ENCODE peak calls at places on chromosomes 6 and 20, in ten cellular contexts. One of them, this sample, is unnamed.

GRCh38 chr6:81262656-81263055 is 489.8 kb downstream of the TENT5A start:
- DNase-seq in iris pigment epithelial cell: no peak
- DNase-seq in GM20000: no peak
- DNase-seq in NCI-H524: peak; percentile 32
- DNase-seq in CD8-positive, alpha-beta memory T cell: no peak
- DNase-seq in ACHN: no peak
- DNase-seq in activated T-helper 1 cell treated with anti-CD3 and anti-CD28 coated beads, Interleukin-12 subunit alpha, Interleukin-12 subunit beta, Interleukin-2, Interleukin-4 antibody, amounts not matched to agents 30 ng/mL and 10 ng/mL and 1 ng/mL, durations not matched to agents 14 hours and 24 hours and 36 hours: no peak
- DNase-seq in fibroblast of pulmonary artery: no peak
- DNase-seq in upper lobe of right lung: no peak
- DNase-seq in effector memory CD4-positive, alpha-beta T cell: no peak
- DNase-seq in this sample: no peak

GRCh38 chr20:53262294-53262840 is 290.2 kb downstream of the TSHZ2 start:
- DNase-seq in iris pigment epithelial cell: no peak
- DNase-seq in GM20000: no peak
- DNase-seq in NCI-H524: no peak
- DNase-seq in CD8-positive, alpha-beta memory T cell: no peak
- DNase-seq in ACHN: no peak
- DNase-seq in activated T-helper 1 cell treated with anti-CD3 and anti-CD28 coated beads, Interleukin-12 subunit alpha, Interleukin-12 subunit beta, Interleukin-2, Interleukin-4 antibody, amounts not matched to agents 30 ng/mL and 10 ng/mL and 1 ng/mL, durations not matched to agents 14 hours and 24 hours and 36 hours: no peak
- DNase-seq in fibroblast of pulmonary artery: no peak
- DNase-seq in upper lobe of right lung: no peak
- DNase-seq in effector memory CD4-positive, alpha-beta T cell: no peak
- DNase-seq in this sample: no peak

GRCh38 chr6:30721198-30722024 is 1.3 kb downstream of the TUBB start:
- DNase-seq in iris pigment epithelial cell: peak; percentile 89
- DNase-seq in GM20000: peak; percentile 93
- DNase-seq in NCI-H524: peak; percentile 85
- DNase-seq in CD8-positive, alpha-beta memory T cell: peak; percentile 96
- DNase-seq in ACHN: peak; percentile 86
- DNase-seq in activated T-helper 1 cell treated with anti-CD3 and anti-CD28 coated beads, Interleukin-12 subunit alpha, Interleukin-12 subunit beta, Interleukin-2, Interleukin-4 antibody, amounts not matched to agents 30 ng/mL and 10 ng/mL and 1 ng/mL, durations not matched to agents 14 hours and 24 hours and 36 hours: peak; percentile 93
- DNase-seq in fibroblast of pulmonary artery: peak; percentile 94
- DNase-seq in upper lobe of right lung: peak; percentile 96
- DNase-seq in effector memory CD4-positive, alpha-beta T cell: peak; percentile 94
- DNase-seq in this sample: peak; percentile 94

GRCh38 chr6:158422629-158423238 is 110.5 kb downstream of the TULP4 start:
- DNase-seq in iris pigment epithelial cell: no peak
- DNase-seq in GM20000: no peak
- DNase-seq in NCI-H524: no peak
- DNase-seq in CD8-positive, alpha-beta memory T cell: no peak
- DNase-seq in ACHN: no peak
- DNase-seq in activated T-helper 1 cell treated with anti-CD3 and anti-CD28 coated beads, Interleukin-12 subunit alpha, Interleukin-12 subunit beta, Interleukin-2, Interleukin-4 antibody, amounts not matched to agents 30 ng/mL and 10 ng/mL and 1 ng/mL, durations not matched to agents 14 hours and 24 hours and 36 hours: no peak
- DNase-seq in fibroblast of pulmonary artery: no peak
- DNase-seq in upper lobe of right lung: no peak
- DNase-seq in effector memory CD4-positive, alpha-beta T cell: no peak
- DNase-seq in this sample: no peak

GRCh38 chr6:168624948-168625347 is 184.0 kb downstream of the SMOC2 start:
- DNase-seq in iris pigment epithelial cell: no peak
- DNase-seq in GM20000: no peak
- DNase-seq in NCI-H524: no peak
- DNase-seq in CD8-positive, alpha-beta memory T cell: no peak
- DNase-seq in ACHN: no peak
- DNase-seq in activated T-helper 1 cell treated with anti-CD3 and anti-CD28 coated beads, Interleukin-12 subunit alpha, Interleukin-12 subunit beta, Interleukin-2, Interleukin-4 antibody, amounts not matched to agents 30 ng/mL and 10 ng/mL and 1 ng/mL, durations not matched to agents 14 hours and 24 hours and 36 hours: no peak
- DNase-seq in fibroblast of pulmonary artery: no peak
- DNase-seq in upper lobe of right lung: no peak
- DNase-seq in effector memory CD4-positive, alpha-beta T cell: no peak
- DNase-seq in this sample: no peak

GRCh38 chr6:118771253-118771652 is 119.9 kb upstream of the CEP85L start:
- DNase-seq in iris pigment epithelial cell: no peak
- DNase-seq in GM20000: no peak
- DNase-seq in NCI-H524: no peak
- DNase-seq in CD8-positive, alpha-beta memory T cell: no peak
- DNase-seq in ACHN: no peak
- DNase-seq in activated T-helper 1 cell treated with anti-CD3 and anti-CD28 coated beads, Interleukin-12 subunit alpha, Interleukin-12 subunit beta, Interleukin-2, Interleukin-4 antibody, amounts not matched to agents 30 ng/mL and 10 ng/mL and 1 ng/mL, durations not matched to agents 14 hours and 24 hours and 36 hours: no peak
- DNase-seq in fibroblast of pulmonary artery: no peak
- DNase-seq in upper lobe of right lung: no peak
- DNase-seq in effector memory CD4-positive, alpha-beta T cell: no peak
- DNase-seq in this sample: no peak

GRCh38 chr6:56291278-56291917 is 44.0 kb upstream of the COL21A1 start:
- DNase-seq in iris pigment epithelial cell: peak; percentile 22
- DNase-seq in GM20000: no peak
- DNase-seq in NCI-H524: no peak
- DNase-seq in CD8-positive, alpha-beta memory T cell: no peak
- DNase-seq in ACHN: no peak
- DNase-seq in activated T-helper 1 cell treated with anti-CD3 and anti-CD28 coated beads, Interleukin-12 subunit alpha, Interleukin-12 subunit beta, Interleukin-2, Interleukin-4 antibody, amounts not matched to agents 30 ng/mL and 10 ng/mL and 1 ng/mL, durations not matched to agents 14 hours and 24 hours and 36 hours: no peak
- DNase-seq in fibroblast of pulmonary artery: peak; percentile 25
- DNase-seq in upper lobe of right lung: no peak
- DNase-seq in effector memory CD4-positive, alpha-beta T cell: no peak
- DNase-seq in this sample: no peak

GRCh38 chr6:84685983-84686584 is 78.3 kb downstream of the TBX18 start:
- DNase-seq in iris pigment epithelial cell: peak; percentile 39
- DNase-seq in GM20000: no peak
- DNase-seq in NCI-H524: no peak
- DNase-seq in CD8-positive, alpha-beta memory T cell: no peak
- DNase-seq in ACHN: peak; percentile 39
- DNase-seq in activated T-helper 1 cell treated with anti-CD3 and anti-CD28 coated beads, Interleukin-12 subunit alpha, Interleukin-12 subunit beta, Interleukin-2, Interleukin-4 antibody, amounts not matched to agents 30 ng/mL and 10 ng/mL and 1 ng/mL, durations not matched to agents 14 hours and 24 hours and 36 hours: no peak
- DNase-seq in fibroblast of pulmonary artery: no peak
- DNase-seq in upper lobe of right lung: no peak
- DNase-seq in effector memory CD4-positive, alpha-beta T cell: no peak
- DNase-seq in this sample: no peak

GRCh38 chr6:21885532-21886089 is 292.1 kb downstream of the SOX4 start:
- DNase-seq in iris pigment epithelial cell: peak; percentile 90
- DNase-seq in GM20000: no peak
- DNase-seq in NCI-H524: peak; percentile 90
- DNase-seq in CD8-positive, alpha-beta memory T cell: no peak
- DNase-seq in ACHN: peak; percentile 87
- DNase-seq in activated T-helper 1 cell treated with anti-CD3 and anti-CD28 coated beads, Interleukin-12 subunit alpha, Interleukin-12 subunit beta, Interleukin-2, Interleukin-4 antibody, amounts not matched to agents 30 ng/mL and 10 ng/mL and 1 ng/mL, durations not matched to agents 14 hours and 24 hours and 36 hours: no peak
- DNase-seq in fibroblast of pulmonary artery: peak; percentile 84
- DNase-seq in upper lobe of right lung: no peak
- DNase-seq in effector memory CD4-positive, alpha-beta T cell: no peak
- DNase-seq in this sample: peak; percentile 16

GRCh38 chr6:158620963-158621693 is 23.4 kb downstream of the DYNLT1 start:
- DNase-seq in iris pigment epithelial cell: no peak
- DNase-seq in GM20000: no peak
- DNase-seq in NCI-H524: no peak
- DNase-seq in CD8-positive, alpha-beta memory T cell: no peak
- DNase-seq in ACHN: no peak
- DNase-seq in activated T-helper 1 cell treated with anti-CD3 and anti-CD28 coated beads, Interleukin-12 subunit alpha, Interleukin-12 subunit beta, Interleukin-2, Interleukin-4 antibody, amounts not matched to agents 30 ng/mL and 10 ng/mL and 1 ng/mL, durations not matched to agents 14 hours and 24 hours and 36 hours: no peak
- DNase-seq in fibroblast of pulmonary artery: no peak
- DNase-seq in upper lobe of right lung: peak; percentile 50
- DNase-seq in effector memory CD4-positive, alpha-beta T cell: no peak
- DNase-seq in this sample: no peak

GRCh38 chr20:47540443-47541354 is 39.0 kb downstream of the NCOA3 start:
- DNase-seq in iris pigment epithelial cell: peak; percentile 38
- DNase-seq in GM20000: peak; percentile 61
- DNase-seq in NCI-H524: no peak
- DNase-seq in CD8-positive, alpha-beta memory T cell: no peak
- DNase-seq in ACHN: peak; percentile 27
- DNase-seq in activated T-helper 1 cell treated with anti-CD3 and anti-CD28 coated beads, Interleukin-12 subunit alpha, Interleukin-12 subunit beta, Interleukin-2, Interleukin-4 antibody, amounts not matched to agents 30 ng/mL and 10 ng/mL and 1 ng/mL, durations not matched to agents 14 hours and 24 hours and 36 hours: no peak
- DNase-seq in fibroblast of pulmonary artery: no peak
- DNase-seq in upper lobe of right lung: no peak
- DNase-seq in effector memory CD4-positive, alpha-beta T cell: no peak
- DNase-seq in this sample: no peak

GRCh38 chr6:52341861-52342260 is 20.1 kb upstream of the PAQR8 start:
- DNase-seq in iris pigment epithelial cell: peak; percentile 13
- DNase-seq in GM20000: no peak
- DNase-seq in NCI-H524: no peak
- DNase-seq in CD8-positive, alpha-beta memory T cell: no peak
- DNase-seq in ACHN: no peak
- DNase-seq in activated T-helper 1 cell treated with anti-CD3 and anti-CD28 coated beads, Interleukin-12 subunit alpha, Interleukin-12 subunit beta, Interleukin-2, Interleukin-4 antibody, amounts not matched to agents 30 ng/mL and 10 ng/mL and 1 ng/mL, durations not matched to agents 14 hours and 24 hours and 36 hours: no peak
- DNase-seq in fibroblast of pulmonary artery: no peak
- DNase-seq in upper lobe of right lung: no peak
- DNase-seq in effector memory CD4-positive, alpha-beta T cell: no peak
- DNase-seq in this sample: no peak

GRCh38 chr6:139693735-139694134 is 319.3 kb upstream of the CITED2 start:
- DNase-seq in iris pigment epithelial cell: no peak
- DNase-seq in GM20000: no peak
- DNase-seq in NCI-H524: no peak
- DNase-seq in CD8-positive, alpha-beta memory T cell: no peak
- DNase-seq in ACHN: no peak
- DNase-seq in activated T-helper 1 cell treated with anti-CD3 and anti-CD28 coated beads, Interleukin-12 subunit alpha, Interleukin-12 subunit beta, Interleukin-2, Interleukin-4 antibody, amounts not matched to agents 30 ng/mL and 10 ng/mL and 1 ng/mL, durations not matched to agents 14 hours and 24 hours and 36 hours: no peak
- DNase-seq in fibroblast of pulmonary artery: no peak
- DNase-seq in upper lobe of right lung: no peak
- DNase-seq in effector memory CD4-positive, alpha-beta T cell: no peak
- DNase-seq in this sample: no peak

GRCh38 chr20:17431621-17432364 is 99.4 kb downstream of the BFSP1 start:
- DNase-seq in iris pigment epithelial cell: peak; percentile 33
- DNase-seq in GM20000: peak; percentile 65
- DNase-seq in NCI-H524: peak; percentile 70
- DNase-seq in CD8-positive, alpha-beta memory T cell: peak; percentile 6
- DNase-seq in ACHN: peak; percentile 33
- DNase-seq in activated T-helper 1 cell treated with anti-CD3 and anti-CD28 coated beads, Interleukin-12 subunit alpha, Interleukin-12 subunit beta, Interleukin-2, Interleukin-4 antibody, amounts not matched to agents 30 ng/mL and 10 ng/mL and 1 ng/mL, durations not matched to agents 14 hours and 24 hours and 36 hours: peak; percentile 24
- DNase-seq in fibroblast of pulmonary artery: peak; percentile 61
- DNase-seq in upper lobe of right lung: peak; percentile 73
- DNase-seq in effector memory CD4-positive, alpha-beta T cell: peak; percentile 10
- DNase-seq in this sample: peak; percentile 36

GRCh38 chr20:57203204-57203603 is 63.2 kb downstream of the BMP7 start:
- DNase-seq in iris pigment epithelial cell: no peak
- DNase-seq in GM20000: no peak
- DNase-seq in NCI-H524: no peak
- DNase-seq in CD8-positive, alpha-beta memory T cell: no peak
- DNase-seq in ACHN: no peak
- DNase-seq in activated T-helper 1 cell treated with anti-CD3 and anti-CD28 coated beads, Interleukin-12 subunit alpha, Interleukin-12 subunit beta, Interleukin-2, Interleukin-4 antibody, amounts not matched to agents 30 ng/mL and 10 ng/mL and 1 ng/mL, durations not matched to agents 14 hours and 24 hours and 36 hours: no peak
- DNase-seq in fibroblast of pulmonary artery: no peak
- DNase-seq in upper lobe of right lung: no peak
- DNase-seq in effector memory CD4-positive, alpha-beta T cell: no peak
- DNase-seq in this sample: no peak

GRCh38 chr20:13199279-13199678 is 21.8 kb upstream of the ISM1 start:
- DNase-seq in iris pigment epithelial cell: no peak
- DNase-seq in GM20000: no peak
- DNase-seq in NCI-H524: no peak
- DNase-seq in CD8-positive, alpha-beta memory T cell: no peak
- DNase-seq in ACHN: no peak
- DNase-seq in activated T-helper 1 cell treated with anti-CD3 and anti-CD28 coated beads, Interleukin-12 subunit alpha, Interleukin-12 subunit beta, Interleukin-2, Interleukin-4 antibody, amounts not matched to agents 30 ng/mL and 10 ng/mL and 1 ng/mL, durations not matched to agents 14 hours and 24 hours and 36 hours: no peak
- DNase-seq in fibroblast of pulmonary artery: no peak
- DNase-seq in upper lobe of right lung: no peak
- DNase-seq in effector memory CD4-positive, alpha-beta T cell: no peak
- DNase-seq in this sample: no peak

GRCh38 chr6:169993861-169994481 is 242.5 kb downstream of the ERMARD start:
- DNase-seq in iris pigment epithelial cell: no peak
- DNase-seq in GM20000: no peak
- DNase-seq in NCI-H524: no peak
- DNase-seq in CD8-positive, alpha-beta memory T cell: no peak
- DNase-seq in ACHN: no peak
- DNase-seq in activated T-helper 1 cell treated with anti-CD3 and anti-CD28 coated beads, Interleukin-12 subunit alpha, Interleukin-12 subunit beta, Interleukin-2, Interleukin-4 antibody, amounts not matched to agents 30 ng/mL and 10 ng/mL and 1 ng/mL, durations not matched to agents 14 hours and 24 hours and 36 hours: no peak
- DNase-seq in fibroblast of pulmonary artery: no peak
- DNase-seq in upper lobe of right lung: peak; percentile 51
- DNase-seq in effector memory CD4-positive, alpha-beta T cell: no peak
- DNase-seq in this sample: no peak

GRCh38 chr20:64111841-64112641 is 4.7 kb upstream of the NPBWR2 start:
- DNase-seq in iris pigment epithelial cell: no peak
- DNase-seq in GM20000: no peak
- DNase-seq in NCI-H524: no peak
- DNase-seq in CD8-positive, alpha-beta memory T cell: no peak
- DNase-seq in ACHN: no peak
- DNase-seq in activated T-helper 1 cell treated with anti-CD3 and anti-CD28 coated beads, Interleukin-12 subunit alpha, Interleukin-12 subunit beta, Interleukin-2, Interleukin-4 antibody, amounts not matched to agents 30 ng/mL and 10 ng/mL and 1 ng/mL, durations not matched to agents 14 hours and 24 hours and 36 hours: no peak
- DNase-seq in fibroblast of pulmonary artery: no peak
- DNase-seq in upper lobe of right lung: peak; percentile 61
- DNase-seq in effector memory CD4-positive, alpha-beta T cell: no peak
- DNase-seq in this sample: no peak

GRCh38 chr20:36571564-36572504 is 1.6 kb upstream of the TGIF2 start:
- DNase-seq in iris pigment epithelial cell: no peak
- DNase-seq in GM20000: no peak
- DNase-seq in NCI-H524: no peak
- DNase-seq in CD8-positive, alpha-beta memory T cell: no peak
- DNase-seq in ACHN: no peak
- DNase-seq in activated T-helper 1 cell treated with anti-CD3 and anti-CD28 coated beads, Interleukin-12 subunit alpha, Interleukin-12 subunit beta, Interleukin-2, Interleukin-4 antibody, amounts not matched to agents 30 ng/mL and 10 ng/mL and 1 ng/mL, durations not matched to agents 14 hours and 24 hours and 36 hours: no peak
- DNase-seq in fibroblast of pulmonary artery: no peak
- DNase-seq in upper lobe of right lung: no peak
- DNase-seq in effector memory CD4-positive, alpha-beta T cell: no peak
- DNase-seq in this sample: no peak

GRCh38 chr20:34992751-34993417 is 37.2 kb downstream of the MYH7B start:
- DNase-seq in iris pigment epithelial cell: no peak
- DNase-seq in GM20000: no peak
- DNase-seq in NCI-H524: no peak
- DNase-seq in CD8-positive, alpha-beta memory T cell: no peak
- DNase-seq in ACHN: no peak
- DNase-seq in activated T-helper 1 cell treated with anti-CD3 and anti-CD28 coated beads, Interleukin-12 subunit alpha, Interleukin-12 subunit beta, Interleukin-2, Interleukin-4 antibody, amounts not matched to agents 30 ng/mL and 10 ng/mL and 1 ng/mL, durations not matched to agents 14 hours and 24 hours and 36 hours: no peak
- DNase-seq in fibroblast of pulmonary artery: no peak
- DNase-seq in upper lobe of right lung: no peak
- DNase-seq in effector memory CD4-positive, alpha-beta T cell: no peak
- DNase-seq in this sample: no peak

GRCh38 chr6:35794536-35795452 is 2.3 kb downstream of the CLPS start:
- DNase-seq in iris pigment epithelial cell: no peak
- DNase-seq in GM20000: no peak
- DNase-seq in NCI-H524: no peak
- DNase-seq in CD8-positive, alpha-beta memory T cell: no peak
- DNase-seq in ACHN: no peak
- DNase-seq in activated T-helper 1 cell treated with anti-CD3 and anti-CD28 coated beads, Interleukin-12 subunit alpha, Interleukin-12 subunit beta, Interleukin-2, Interleukin-4 antibody, amounts not matched to agents 30 ng/mL and 10 ng/mL and 1 ng/mL, durations not matched to agents 14 hours and 24 hours and 36 hours: no peak
- DNase-seq in fibroblast of pulmonary artery: no peak
- DNase-seq in upper lobe of right lung: no peak
- DNase-seq in effector memory CD4-positive, alpha-beta T cell: no peak
- DNase-seq in this sample: no peak

GRCh38 chr6:118748311-118749062 is 97.1 kb upstream of the CEP85L start:
- DNase-seq in iris pigment epithelial cell: peak; percentile 31
- DNase-seq in GM20000: no peak
- DNase-seq in NCI-H524: peak; percentile 99
- DNase-seq in CD8-positive, alpha-beta memory T cell: no peak
- DNase-seq in ACHN: peak; percentile 30
- DNase-seq in activated T-helper 1 cell treated with anti-CD3 and anti-CD28 coated beads, Interleukin-12 subunit alpha, Interleukin-12 subunit beta, Interleukin-2, Interleukin-4 antibody, amounts not matched to agents 30 ng/mL and 10 ng/mL and 1 ng/mL, durations not matched to agents 14 hours and 24 hours and 36 hours: no peak
- DNase-seq in fibroblast of pulmonary artery: no peak
- DNase-seq in upper lobe of right lung: peak; percentile 65
- DNase-seq in effector memory CD4-positive, alpha-beta T cell: no peak
- DNase-seq in this sample: peak; percentile 19

GRCh38 chr6:106739387-106739786 is 110.0 kb downstream of the QRSL1 start:
- DNase-seq in iris pigment epithelial cell: no peak
- DNase-seq in GM20000: no peak
- DNase-seq in NCI-H524: no peak
- DNase-seq in CD8-positive, alpha-beta memory T cell: no peak
- DNase-seq in ACHN: peak; percentile 95
- DNase-seq in activated T-helper 1 cell treated with anti-CD3 and anti-CD28 coated beads, Interleukin-12 subunit alpha, Interleukin-12 subunit beta, Interleukin-2, Interleukin-4 antibody, amounts not matched to agents 30 ng/mL and 10 ng/mL and 1 ng/mL, durations not matched to agents 14 hours and 24 hours and 36 hours: no peak
- DNase-seq in fibroblast of pulmonary artery: no peak
- DNase-seq in upper lobe of right lung: peak; percentile 71
- DNase-seq in effector memory CD4-positive, alpha-beta T cell: no peak
- DNase-seq in this sample: peak; percentile 18

GRCh38 chr6:139888691-139889122 is 514.3 kb upstream of the CITED2 start:
- DNase-seq in iris pigment epithelial cell: peak; percentile 28
- DNase-seq in GM20000: no peak
- DNase-seq in NCI-H524: peak; percentile 54
- DNase-seq in CD8-positive, alpha-beta memory T cell: no peak
- DNase-seq in ACHN: peak; percentile 40
- DNase-seq in activated T-helper 1 cell treated with anti-CD3 and anti-CD28 coated beads, Interleukin-12 subunit alpha, Interleukin-12 subunit beta, Interleukin-2, Interleukin-4 antibody, amounts not matched to agents 30 ng/mL and 10 ng/mL and 1 ng/mL, durations not matched to agents 14 hours and 24 hours and 36 hours: no peak
- DNase-seq in fibroblast of pulmonary artery: peak; percentile 25
- DNase-seq in upper lobe of right lung: no peak
- DNase-seq in effector memory CD4-positive, alpha-beta T cell: no peak
- DNase-seq in this sample: no peak

GRCh38 chr6:108123516-108123929 is 42.3 kb upstream of the NR2E1 start:
- DNase-seq in iris pigment epithelial cell: no peak
- DNase-seq in GM20000: no peak
- DNase-seq in NCI-H524: no peak
- DNase-seq in CD8-positive, alpha-beta memory T cell: no peak
- DNase-seq in ACHN: no peak
- DNase-seq in activated T-helper 1 cell treated with anti-CD3 and anti-CD28 coated beads, Interleukin-12 subunit alpha, Interleukin-12 subunit beta, Interleukin-2, Interleukin-4 antibody, amounts not matched to agents 30 ng/mL and 10 ng/mL and 1 ng/mL, durations not matched to agents 14 hours and 24 hours and 36 hours: no peak
- DNase-seq in fibroblast of pulmonary artery: no peak
- DNase-seq in upper lobe of right lung: no peak
- DNase-seq in effector memory CD4-positive, alpha-beta T cell: no peak
- DNase-seq in this sample: no peak

GRCh38 chr6:38153946-38154345 is 334.4 kb downstream of the ZFAND3 start:
- DNase-seq in iris pigment epithelial cell: no peak
- DNase-seq in GM20000: no peak
- DNase-seq in NCI-H524: no peak
- DNase-seq in CD8-positive, alpha-beta memory T cell: no peak
- DNase-seq in ACHN: no peak
- DNase-seq in activated T-helper 1 cell treated with anti-CD3 and anti-CD28 coated beads, Interleukin-12 subunit alpha, Interleukin-12 subunit beta, Interleukin-2, Interleukin-4 antibody, amounts not matched to agents 30 ng/mL and 10 ng/mL and 1 ng/mL, durations not matched to agents 14 hours and 24 hours and 36 hours: no peak
- DNase-seq in fibroblast of pulmonary artery: no peak
- DNase-seq in upper lobe of right lung: peak; percentile 48
- DNase-seq in effector memory CD4-positive, alpha-beta T cell: no peak
- DNase-seq in this sample: no peak

GRCh38 chr20:50394569-50394968 is 115.6 kb upstream of the PTPN1 start:
- DNase-seq in iris pigment epithelial cell: no peak
- DNase-seq in GM20000: no peak
- DNase-seq in NCI-H524: no peak
- DNase-seq in CD8-positive, alpha-beta memory T cell: no peak
- DNase-seq in ACHN: no peak
- DNase-seq in activated T-helper 1 cell treated with anti-CD3 and anti-CD28 coated beads, Interleukin-12 subunit alpha, Interleukin-12 subunit beta, Interleukin-2, Interleukin-4 antibody, amounts not matched to agents 30 ng/mL and 10 ng/mL and 1 ng/mL, durations not matched to agents 14 hours and 24 hours and 36 hours: no peak
- DNase-seq in fibroblast of pulmonary artery: no peak
- DNase-seq in upper lobe of right lung: no peak
- DNase-seq in effector memory CD4-positive, alpha-beta T cell: no peak
- DNase-seq in this sample: no peak

GRCh38 chr20:58246346-58246745 is 17.9 kb upstream of the ANKRD60 start:
- DNase-seq in iris pigment epithelial cell: peak; percentile 54
- DNase-seq in GM20000: no peak
- DNase-seq in NCI-H524: no peak
- DNase-seq in CD8-positive, alpha-beta memory T cell: no peak
- DNase-seq in ACHN: peak; percentile 34
- DNase-seq in activated T-helper 1 cell treated with anti-CD3 and anti-CD28 coated beads, Interleukin-12 subunit alpha, Interleukin-12 subunit beta, Interleukin-2, Interleukin-4 antibody, amounts not matched to agents 30 ng/mL and 10 ng/mL and 1 ng/mL, durations not matched to agents 14 hours and 24 hours and 36 hours: no peak
- DNase-seq in fibroblast of pulmonary artery: peak; percentile 57
- DNase-seq in upper lobe of right lung: no peak
- DNase-seq in effector memory CD4-positive, alpha-beta T cell: no peak
- DNase-seq in this sample: no peak

This sample was measured in heart right ventricle.